ENCODE peak calls at places on chromosome 3, in four cellular contexts. K is ovary, D is tibial artery, Q is astrocyte of the spinal cord. L is an unnamed sample.

GRCh38 chr3:152879130-152879789 is 44.3 kb downstream of the P2RY1 start:
- DNase-seq in K (no peak), D (no peak), Q (no peak), L (no peak)

GRCh38 chr3:122101646-122102045 is 46.5 kb downstream of the CD86 start:
- DNase-seq in D (no peak), K (no peak), Q (peak), L (no peak)

GRCh38 chr3:127791221-127791913 is 30.9 kb downstream of the MGLL start:
- DNase-seq in Q (peak), D (no peak), K (no peak), L (no peak)

GRCh38 chr3:157311633-157312365 is 124.9 kb upstream of the PTX3 start:
- DNase-seq in D (no peak), K (no peak), Q (peak), L (no peak)

GRCh38 chr3:98114264-98114663 is 16.3 kb upstream of the OR5H1 start:
- DNase-seq in K (no peak), D (no peak), Q (no peak), L (no peak)

GRCh38 chr3:183548262-183548769 is 7.2 kb downstream of the KLHL6 start:
- DNase-seq in Q (peak), D (no peak), K (no peak), L (no peak)

GRCh38 chr3:177358968-177359600 is 161.8 kb upstream of the TBL1XR1 start:
- DNase-seq in D (peak), Q (peak), K (peak), L (peak)

GRCh38 chr3:42507751-42508335 is 5.4 kb downstream of the VIPR1 start:
- DNase-seq in K (no peak), Q (no peak), D (peak), L (no peak)

GRCh38 chr3:106609666-106610301 is 741.0 kb upstream of the CBLB start:
- DNase-seq in D (peak), K (peak), Q (peak), L (peak)

GRCh38 chr3:20905210-20905805 is 719.3 kb upstream of the SGO1 start:
- DNase-seq in K (no peak), Q (no peak), D (no peak), L (no peak)

GRCh38 chr3:127652246-127652995 is 20.3 kb upstream of the ABTB1 start:
- DNase-seq in K (peak), D (peak), Q (peak), L (no peak)

GRCh38 chr3:36511761-36512496 is 131.6 kb downstream of the STAC start:
- DNase-seq in D (no peak), Q (no peak), K (no peak), L (no peak)

DNA sequence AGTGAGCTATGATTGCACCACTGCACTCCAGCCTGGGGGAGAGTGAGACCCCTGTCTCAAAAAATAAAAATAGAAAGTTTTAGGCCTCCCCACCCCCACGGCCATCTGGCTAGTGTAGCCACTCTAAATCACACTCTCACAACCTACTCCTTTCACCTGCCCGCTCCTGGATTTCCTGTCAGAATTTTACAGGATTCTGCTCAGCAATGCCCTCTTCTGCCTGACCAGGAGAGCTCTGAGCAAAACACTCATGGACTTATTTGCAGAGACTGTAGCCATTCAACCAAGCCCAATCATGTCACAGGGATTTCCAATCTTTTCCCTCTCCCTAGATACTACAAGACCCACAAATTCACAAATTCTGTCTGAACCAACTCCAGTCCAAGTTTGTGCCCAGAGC is 242.6 kb upstream of the TPRG1 start:
- DNase-seq in D (no peak), Q (no peak), K (no peak), L (no peak)
- TF ChIP-seq CTCF in D (no peak), Q (peak), K (no peak), L (no peak)

GRCh38 chr3:180855956-180856355 is 56.5 kb upstream of the FXR1 start:
- DNase-seq in D (no peak), Q (no peak), K (no peak), L (no peak)

GRCh38 chr3:180860180-180860858 is 52.2 kb upstream of the FXR1 start:
- DNase-seq in D (no peak), K (no peak), Q (no peak), L (no peak)

GRCh38 chr3:180854887-180855286 is 57.6 kb upstream of the FXR1 start:
- DNase-seq in K (no peak), Q (no peak), D (no peak), L (no peak)

DNA sequence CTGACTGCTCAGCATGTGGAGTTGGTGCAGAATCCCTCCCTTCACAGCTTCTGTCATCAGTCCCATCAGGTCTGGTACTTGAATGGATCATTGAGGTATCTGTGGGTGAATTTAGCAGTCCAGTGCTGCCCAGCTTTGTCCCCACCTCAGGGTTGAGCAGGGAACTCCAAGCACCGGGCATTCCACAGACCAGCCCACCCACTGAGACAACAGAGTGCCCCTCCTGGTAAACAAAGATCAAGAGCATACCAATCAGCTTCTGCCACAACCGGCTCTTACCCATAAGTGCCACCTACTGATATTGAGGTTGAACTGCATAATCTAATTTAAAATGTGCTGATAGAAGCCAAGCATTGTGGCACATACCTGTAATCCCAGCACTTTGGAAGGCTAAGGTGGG is 57.1 kb upstream of the FXR1 start:
- DNase-seq in D (no peak), K (no peak), Q (no peak), L (no peak)
- TF ChIP-seq CTCF in D (no peak), K (no peak), Q (no peak), L (no peak)

DNA sequence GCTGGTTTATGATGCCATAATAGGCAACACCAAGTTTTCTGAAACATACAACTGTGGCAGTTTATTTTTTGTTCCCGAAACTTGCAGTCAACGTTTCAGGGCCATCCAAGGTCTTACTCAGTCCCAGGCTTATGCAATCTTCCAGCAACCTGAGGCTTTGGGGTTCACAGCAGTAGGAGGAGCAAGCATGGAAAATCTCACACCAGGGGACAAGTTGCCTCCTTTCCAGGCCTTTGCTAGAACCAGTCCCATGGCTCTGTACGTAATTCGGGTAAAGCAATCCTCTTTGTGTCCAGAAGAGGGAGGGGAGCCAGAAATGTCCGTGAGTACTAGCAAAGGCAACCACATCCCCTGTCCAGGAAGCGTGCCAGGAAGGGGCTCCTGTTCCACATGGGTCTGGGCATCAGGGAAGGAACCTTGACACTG is 4.7 kb upstream of the FAM240A start:
- DNase-seq in K (no peak), Q (peak), D (no peak), L (no peak)
- TF ChIP-seq CTCF in K (no peak), Q (peak), D (no peak), L (no peak)

GRCh38 chr3:128949158-128949557 is 44.7 kb downstream of the CFAP92 start:
- DNase-seq in D (no peak), K (no peak), Q (no peak), L (no peak)

GRCh38 chr3:128946411-128946810 is 47.5 kb downstream of the CFAP92 start:
- DNase-seq in Q (peak), D (no peak), K (no peak), L (no peak)

GRCh38 chr3:128945041-128945877 is 48.6 kb downstream of the CFAP92 start:
- DNase-seq in Q (no peak), K (no peak), D (no peak), L (no peak)

GRCh38 chr3:128945878-128946175 is 48.0 kb downstream of the CFAP92 start:
- DNase-seq in D (no peak), Q (no peak), K (no peak), L (no peak)

GRCh38 chr3:128950223-128950938 is 43.5 kb downstream of the CFAP92 start:
- DNase-seq in D (no peak), K (no peak), Q (peak), L (no peak)
- TF ChIP-seq CTCF in D (no peak), K (no peak), Q (peak), L (no peak)

DNA sequence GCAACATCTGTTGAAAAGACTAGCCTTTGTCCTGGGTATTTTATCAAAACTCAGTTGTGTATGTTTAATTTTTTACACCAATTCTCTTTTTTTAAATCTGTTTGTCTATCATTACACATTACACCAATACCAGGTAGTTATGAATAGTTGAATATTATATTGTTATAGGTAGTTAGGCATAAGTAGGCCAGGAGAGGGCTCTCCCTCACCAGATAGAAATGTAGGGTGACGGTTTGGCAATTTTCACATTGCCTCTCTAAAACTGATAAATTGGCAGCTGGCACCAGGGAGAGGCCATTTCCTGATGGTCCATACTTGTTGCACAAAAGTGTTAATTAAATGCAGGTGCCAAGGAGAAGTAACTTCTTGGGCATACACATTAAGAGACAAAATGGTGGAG is 483.1 kb upstream of the EPHA6 start:
- DNase-seq in Q (peak), K (no peak), D (no peak), L (no peak)
- TF ChIP-seq CTCF in Q (no peak), K (no peak), D (no peak), L (no peak)

DNA sequence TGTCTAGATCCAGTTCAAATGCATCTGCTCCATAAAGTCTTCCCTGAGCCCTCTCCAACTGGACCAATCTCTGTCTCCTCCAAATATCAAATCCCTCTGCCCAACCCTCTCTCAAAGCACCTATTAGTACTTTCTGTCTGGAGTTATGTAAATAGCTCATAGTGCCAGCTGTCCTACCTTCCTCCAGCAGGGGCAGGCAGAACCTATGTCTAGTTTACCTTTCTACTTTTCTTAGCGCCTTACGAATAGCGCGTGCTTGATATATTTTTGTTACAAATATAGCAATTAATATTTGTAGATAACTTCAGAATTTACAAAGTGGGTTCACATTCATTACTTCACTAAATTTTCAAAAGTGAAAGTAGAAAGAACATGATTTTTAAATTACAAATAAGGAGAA is 14.0 kb upstream of the CCDC80 start:
- DNase-seq in Q (peak), K (no peak), D (no peak), L (no peak)
- TF ChIP-seq CTCF in Q (no peak), K (no peak), D (no peak), L (no peak)

DNA sequence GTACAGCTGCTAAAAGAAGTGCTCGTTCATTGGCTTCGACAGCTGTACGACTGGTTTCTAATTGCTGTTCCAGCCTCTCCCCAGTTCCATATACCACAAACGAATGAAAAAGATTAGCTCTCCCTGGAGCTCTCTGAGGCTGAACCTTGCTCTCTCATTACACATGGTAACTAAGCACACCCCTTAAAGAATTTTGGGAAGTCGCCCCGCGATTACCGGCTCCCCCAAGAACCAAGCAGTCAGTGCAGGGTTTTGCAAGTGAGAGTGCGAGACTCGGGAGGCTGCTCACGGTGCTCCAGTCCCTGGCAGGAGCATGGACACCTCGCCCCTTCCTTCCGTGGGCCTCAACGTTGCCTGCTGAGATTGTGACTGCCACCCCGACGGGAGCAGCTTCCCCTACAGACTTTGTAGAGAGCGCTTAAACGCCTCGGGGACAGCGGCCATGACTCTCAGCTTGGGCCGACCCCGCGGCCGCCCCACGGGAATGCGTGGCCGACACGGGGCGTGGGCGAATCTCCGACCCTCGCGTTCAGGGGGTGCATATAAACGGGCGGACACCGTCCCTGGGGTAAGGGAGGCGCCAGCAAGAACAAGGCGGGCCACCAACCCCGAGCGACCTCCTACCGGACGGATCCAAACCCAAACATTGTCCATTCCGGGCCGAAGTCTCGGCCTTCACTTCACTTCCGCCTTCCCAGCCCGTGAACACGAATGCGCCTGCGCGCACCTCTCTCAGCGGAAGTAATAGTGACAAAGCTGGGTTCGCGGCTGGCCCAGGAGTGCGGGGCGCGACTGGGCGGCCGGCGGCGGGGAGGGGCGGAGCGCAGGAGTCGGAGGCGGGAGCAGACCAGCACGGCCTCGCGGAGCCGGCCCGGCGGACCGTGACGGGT is at the start of gene ATP2C1:
- DNase-seq in D (peak), K (peak), Q (peak), L (peak)
- TF ChIP-seq CTCF in D (no peak), K (peak), Q (no peak), L (peak)

GRCh38 chr3:195773956-195774537 is 37.7 kb downstream of the MUC4 start:
- DNase-seq in Q (no peak), K (no peak), D (no peak), L (peak)
- TF ChIP-seq CTCF in Q (no peak), K (no peak), D (no peak), L (no peak)

GRCh38 chr3:48560648-48561018 is 2.9 kb downstream of the UCN2 start:
- DNase-seq in D (peak), Q (no peak), K (no peak), L (no peak)

GRCh38 chr3:48555949-48556795 is 431 bp downstream of the PFKFB4 start:
- DNase-seq in K (no peak), D (peak), Q (no peak), L (no peak)

GRCh38 chr3:48556796-48557626 is at the start of gene PFKFB4:
- DNase-seq in K (peak), D (peak), Q (peak), L (peak)

GRCh38 chr3:48561045-48561736 is 2.4 kb downstream of the UCN2 start:
- DNase-seq in K (peak), Q (peak), D (peak), L (no peak)

DNA sequence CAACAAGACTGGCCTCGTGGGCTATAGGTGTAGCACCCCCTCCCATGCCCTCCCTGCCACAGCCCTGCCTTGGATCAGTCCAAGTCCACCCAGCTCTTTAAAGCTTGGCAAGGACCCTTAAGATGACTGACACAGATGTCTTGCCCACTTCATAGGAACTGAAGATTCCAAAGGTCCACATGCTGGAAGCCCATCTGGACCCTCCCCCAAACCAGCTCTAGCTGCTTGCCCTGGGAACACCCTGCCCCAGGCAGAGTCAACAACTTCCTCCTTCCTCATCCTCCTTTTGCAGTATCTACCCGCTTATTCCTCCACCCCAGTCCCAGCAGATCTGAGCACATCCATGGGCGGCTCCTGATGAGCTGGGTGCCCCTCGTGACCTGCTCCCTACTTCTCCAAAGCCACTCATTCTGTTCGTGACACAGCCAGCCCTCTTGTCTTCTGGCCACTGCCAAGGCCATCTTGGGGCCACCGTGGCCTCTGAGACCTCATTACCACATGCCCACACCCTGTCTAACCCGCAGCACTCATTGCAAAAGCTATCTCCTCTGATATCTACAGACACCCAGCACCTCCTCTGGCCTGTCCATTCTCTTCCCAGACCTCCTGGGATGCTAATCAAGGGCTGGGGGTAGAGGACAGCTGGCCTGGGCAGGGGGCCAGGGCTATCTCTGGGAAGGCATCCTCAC is 2.0 kb upstream of the PFKFB4 start:
- DNase-seq in Q (no peak), K (no peak), D (peak), L (no peak)
- TF ChIP-seq CTCF in Q (no peak), K (no peak), D (no peak), L (peak)

L was measured in natural killer cell.